ENCODE peak calls at places on chromosomes 12 and 14, in four cellular contexts. W, Y, A and Z are unnamed samples.

GRCh38 chr12:6554168-6554989 is 1.5 kb downstream of the IFFO1 start:
- DNase-seq in W (peak), A (peak), Y (peak), Z (peak)

GRCh38 chr14:105157872-105158271 is 10.7 kb downstream of the JAG2 start:
- DNase-seq in W (no peak), Y (no peak), A (no peak), Z (no peak)

GRCh38 chr12:123761841-123762714 is at the start of gene DNAH10:
- DNase-seq in Y (peak), W (peak), A (no peak), Z (peak)

GRCh38 chr12:111105294-111105693 is 184.9 kb upstream of the MYL2 start:
- DNase-seq in A (no peak), W (no peak), Y (no peak), Z (no peak)

GRCh38 chr12:54394281-54394719 is 9.8 kb upstream of the ZNF385A start:
- DNase-seq in A (peak), W (peak), Y (peak), Z (peak)

GRCh38 chr14:100076133-100076532 is 10.9 kb downstream of the EVL start:
- DNase-seq in A (peak), W (peak), Y (no peak), Z (peak)

GRCh38 chr12:111998015-111998414 is 14.9 kb downstream of the TMEM116 start:
- DNase-seq in A (no peak), W (no peak), Y (no peak), Z (no peak)

GRCh38 chr14:53004976-53005375 is 54.1 kb upstream of the FERMT2 start:
- DNase-seq in W (no peak), Y (no peak), A (no peak), Z (no peak)

GRCh38 chr12:122730215-122731014 is at the start of gene HCAR1:
- DNase-seq in Y (no peak), A (no peak), W (peak), Z (no peak)

GRCh38 chr14:69682607-69683263 is 71.3 kb downstream of the SUSD6 start:
- DNase-seq in Y (no peak), W (no peak), A (no peak), Z (no peak)

GRCh38 chr12:104064842-104065441 is 611 bp downstream of the HCFC2 start:
- DNase-seq in W (peak), A (no peak), Y (no peak), Z (peak)

GRCh38 chr14:79502751-79503148 is 708.6 kb downstream of the DIO2 start:
- DNase-seq in Y (no peak), W (no peak), A (no peak), Z (no peak)

GRCh38 chr14:70585221-70585620 is 15.2 kb downstream of the MED6 start:
- DNase-seq in Y (no peak), W (peak), A (no peak), Z (no peak)

GRCh38 chr12:87332987-87333761 is 696.0 kb downstream of the C12orf50 start:
- DNase-seq in W (no peak), Y (no peak), A (no peak), Z (no peak)

GRCh38 chr14:75340921-75341320 is 62.3 kb downstream of the FOS start:
- DNase-seq in A (peak), W (no peak), Y (no peak), Z (peak)

GRCh38 chr12:53049582-53050318 is at the start of gene TNS2:
- DNase-seq in W (peak), A (peak), Y (no peak), Z (peak)

GRCh38 chr12:50530532-50530931 is 25.7 kb downstream of the DIP2B start:
- DNase-seq in A (no peak), Y (no peak), W (no peak), Z (no peak)

GRCh38 chr12:41286426-41286825 is 98.3 kb downstream of the PDZRN4 start:
- DNase-seq in A (peak), W (no peak), Y (no peak), Z (no peak)

GRCh38 chr14:78164226-78164853 is 5.8 kb upstream of the NRXN3 start:
- DNase-seq in W (peak), Y (peak), A (no peak), Z (peak)

GRCh38 chr12:108724054-108724889 is 7.0 kb downstream of the CORO1C start:
- DNase-seq in W (no peak), A (no peak), Y (no peak), Z (no peak)

GRCh38 chr14:100645200-100645985 is 58.2 kb upstream of the BEGAIN start:
- DNase-seq in W (peak), Y (peak), A (peak), Z (peak)

GRCh38 chr12:11500861-11501230 is 105.5 kb upstream of the PRB2 start:
- DNase-seq in A (no peak), W (no peak), Y (no peak), Z (no peak)

GRCh38 chr14:75742867-75743266 is 81.8 kb downstream of the TTLL5 start:
- DNase-seq in Y (no peak), A (no peak), W (no peak), Z (no peak)

GRCh38 chr12:5650804-5651461 is 219.0 kb downstream of the NTF3 start:
- DNase-seq in W (no peak), A (no peak), Y (no peak), Z (no peak)

GRCh38 chr14:103021817-103022668 is 35.3 kb downstream of the CDC42BPB start:
- DNase-seq in A (no peak), Y (no peak), W (no peak), Z (peak)

GRCh38 chr14:75297417-75298040 is 18.9 kb downstream of the FOS start:
- DNase-seq in W (no peak), A (no peak), Y (no peak), Z (no peak)

GRCh38 chr14:64708148-64709004 is 4.2 kb downstream of the PLEKHG3 start:
- DNase-seq in W (peak), A (peak), Y (no peak), Z (peak)

GRCh38 chr12:27772328-27773049 is 7.5 kb upstream of the KLHL42 start:
- DNase-seq in A (no peak), Y (no peak), W (no peak), Z (no peak)

GRCh38 chr12:53056296-53056695 is 6.4 kb downstream of the TNS2 start:
- DNase-seq in Y (no peak), A (no peak), W (no peak), Z (no peak)

GRCh38 chr14:59964251-59965007 is 44.5 kb downstream of the LRRC9 start:
- DNase-seq in A (no peak), Y (no peak), W (no peak), Z (no peak)

GRCh38 chr12:120167529-120168095 is 26.9 kb downstream of the GCN1 start:
- DNase-seq in A (no peak), W (no peak), Y (no peak), Z (peak)

GRCh38 chr12:105013892-105014291 is 27.8 kb downstream of the NOPCHAP1 start:
- DNase-seq in Y (no peak), W (no peak), A (no peak), Z (no peak)

GRCh38 chr12:9702239-9702638 is 30.7 kb downstream of the CLECL1 start:
- DNase-seq in Y (no peak), W (no peak), A (no peak), Z (no peak)